ENCODE peak calls at places on chromosomes 1 and 21, in eight cellular contexts. H is GM13977, C is stomach, V is astrocyte of the cerebellum, O is HFF-Myc, B is AG04450, L is MM.1S, J is fibroblast of pulmonary artery. Q is an unnamed sample.

GRCh38 chr1:119702384-119702783 is 9.3 kb upstream of the PHGDH start:
- DNase-seq in J (peak), V (no peak), B (no peak), O (peak), L (no peak), C (no peak), H (no peak), Q (no peak)

GRCh38 chr1:195894411-195894810 is 713.8 kb downstream of the KCNT2 start:
- DNase-seq in H (no peak), V (no peak), C (no peak), O (no peak), L (no peak), B (no peak), J (peak), Q (no peak)

GRCh38 chr1:230745071-230745470 is 2.1 kb upstream of the CAPN9 start:
- DNase-seq in V (no peak), B (no peak), J (no peak), L (no peak), H (no peak), C (no peak), O (no peak), Q (no peak)

GRCh38 chr1:93000291-93000690 is 39.0 kb upstream of the DIPK1A start:
- DNase-seq in B (no peak), L (no peak), V (no peak), H (no peak), J (no peak), C (no peak), O (no peak), Q (no peak)

GRCh38 chr1:225440380-225440957 is 12.6 kb upstream of the LBR start:
- DNase-seq in J (no peak), H (no peak), V (no peak), C (no peak), O (no peak), B (no peak), L (no peak), Q (no peak)

GRCh38 chr1:26851106-26851684 is 11.8 kb upstream of the SFN start:
- DNase-seq in L (no peak), H (no peak), B (no peak), O (no peak), J (no peak), C (no peak), V (no peak), Q (no peak)

GRCh38 chr1:169890761-169891538 is 2.7 kb downstream of the SCYL3 start:
- DNase-seq in J (no peak), C (peak), V (no peak), B (no peak), L (no peak), O (no peak), H (peak), Q (no peak)

GRCh38 chr1:72526926-72527325 is 244.6 kb upstream of the NEGR1 start:
- DNase-seq in J (peak), L (no peak), V (peak), O (no peak), H (no peak), B (no peak), C (no peak), Q (no peak)

GRCh38 chr1:230747886-230748800 is 955 bp downstream of the CAPN9 start:
- DNase-seq in O (no peak), V (no peak), J (no peak), H (no peak), L (no peak), C (peak), B (no peak), Q (no peak)

GRCh38 chr1:210730023-210730422 is 401.3 kb downstream of the HHAT start:
- DNase-seq in V (no peak), B (no peak), L (no peak), H (no peak), O (no peak), J (no peak), C (no peak), Q (no peak)

GRCh38 chr21:31860851-31861250 is 12.0 kb upstream of the HUNK start:
- DNase-seq in B (no peak), V (no peak), H (no peak), L (no peak), J (no peak), C (no peak), O (no peak), Q (no peak)

GRCh38 chr1:199574949-199575348 is 452.6 kb upstream of the NR5A2 start:
- DNase-seq in V (no peak), J (peak), H (no peak), L (no peak), O (no peak), C (no peak), B (no peak), Q (no peak)

GRCh38 chr21:34498623-34499022 is 13.4 kb downstream of the KCNE1 start:
- DNase-seq in O (no peak), H (no peak), V (no peak), B (no peak), J (peak), C (no peak), L (no peak), Q (no peak)

GRCh38 chr1:175648927-175649326 is 94.5 kb downstream of the TNR start:
- DNase-seq in L (no peak), V (no peak), C (no peak), J (no peak), H (no peak), B (no peak), O (no peak), Q (no peak)

GRCh38 chr1:200890818-200891773 is 3.6 kb upstream of the INAVA start:
- DNase-seq in J (peak), L (peak), H (no peak), C (no peak), V (no peak), B (no peak), O (no peak), Q (peak)

GRCh38 chr1:74341702-74342339 is 106.6 kb downstream of the TNNI3K start:
- DNase-seq in L (no peak), V (no peak), H (no peak), B (no peak), J (no peak), O (no peak), C (no peak), Q (no peak)

GRCh38 chr1:143698016-143698415 is 273.8 kb downstream of the FAM72C start:
- DNase-seq in H (no peak), V (no peak), J (peak), C (peak), L (peak), B (no peak), O (no peak), Q (no peak)

GRCh38 chr21:27024971-27025370 is 58.1 kb upstream of the ADAMTS5 start:
- DNase-seq in B (no peak), V (no peak), J (no peak), O (no peak), H (no peak), C (no peak), L (no peak), Q (no peak)

DNA sequence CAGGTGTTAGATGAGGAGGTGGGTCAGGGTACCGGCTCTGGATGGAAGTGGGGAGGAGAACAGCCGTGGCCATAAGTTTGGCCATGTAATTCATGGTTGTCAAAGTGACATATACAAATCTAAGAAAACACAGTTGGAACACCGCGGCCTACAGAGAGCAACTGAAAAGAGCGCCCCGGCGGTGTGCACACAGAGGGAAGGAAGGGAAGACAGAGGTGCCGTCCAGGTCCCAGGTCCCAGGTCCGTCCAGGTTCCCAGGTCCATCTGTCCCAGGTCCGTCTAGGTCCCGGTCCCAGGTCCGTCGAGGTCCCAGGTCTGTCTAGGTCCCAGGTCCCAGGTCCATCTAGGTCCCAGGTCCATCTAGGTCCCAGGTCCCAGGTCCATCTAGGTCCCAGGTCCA is 4.5 kb upstream of the MRPL20 start:
- DNase-seq in J (no peak), O (no peak), C (no peak), L (no peak), H (no peak), V (no peak), B (no peak), Q (no peak)
- TF ChIP-seq CTCF in J (no peak), O (no peak), C (no peak), L (no peak), H (no peak), V (no peak), B (no peak), Q (no peak)

GRCh38 chr21:42114646-42115045 is 43.5 kb downstream of the UMODL1 start:
- DNase-seq in V (no peak), C (no peak), J (no peak), L (no peak), O (no peak), B (no peak), H (no peak), Q (no peak)

GRCh38 chr21:42112857-42113256 is 41.7 kb downstream of the UMODL1 start:
- DNase-seq in J (peak), H (no peak), B (peak), V (no peak), C (no peak), O (no peak), L (no peak), Q (no peak)

GRCh38 chr21:42115136-42115683 is 44.1 kb downstream of the UMODL1 start:
- DNase-seq in O (no peak), C (no peak), V (no peak), H (no peak), L (no peak), J (no peak), B (no peak), Q (no peak)

GRCh38 chr21:42112223-42112622 is 41.1 kb downstream of the UMODL1 start:
- DNase-seq in H (no peak), B (no peak), C (no peak), L (peak), V (no peak), O (no peak), J (no peak), Q (no peak)

DNA sequence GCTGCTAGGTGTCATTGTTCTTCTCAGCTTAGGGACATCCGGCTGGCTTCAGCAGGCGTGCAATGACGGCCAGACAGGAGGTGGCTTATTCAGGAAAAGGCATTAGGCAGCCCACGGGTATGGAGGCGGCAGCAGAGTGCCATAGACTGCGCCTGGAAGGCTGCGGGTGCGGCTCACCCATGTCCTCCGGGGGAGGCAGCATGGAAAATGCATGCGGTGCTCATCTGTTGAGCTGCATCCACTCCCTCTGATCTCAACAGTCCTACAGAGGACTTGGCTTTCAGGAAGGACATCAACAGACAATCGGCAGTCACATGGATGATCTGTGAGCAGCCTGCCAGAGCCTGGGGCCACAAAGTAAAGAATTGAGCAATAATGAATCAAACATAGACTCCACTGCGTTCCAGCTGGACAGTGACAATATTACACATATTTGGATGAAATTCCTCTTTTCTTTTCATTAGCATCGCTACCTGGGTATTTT is 42.9 kb downstream of the UMODL1 start:
- DNase-seq in V (no peak), C (no peak), B (no peak), O (no peak), L (no peak), J (no peak), H (no peak), Q (no peak)
- TF ChIP-seq CTCF in V (no peak), C (no peak), B (peak), O (no peak), L (no peak), J (no peak), H (no peak), Q (peak)

GRCh38 chr1:7454052-7454815 is 316.9 kb upstream of the VAMP3 start:
- DNase-seq in J (peak), C (peak), H (no peak), V (no peak), B (no peak), O (no peak), L (no peak), Q (peak)
- TF ChIP-seq CTCF in J (peak), C (peak), H (peak), V (peak), B (peak), O (peak), L (peak), Q (peak)

DNA sequence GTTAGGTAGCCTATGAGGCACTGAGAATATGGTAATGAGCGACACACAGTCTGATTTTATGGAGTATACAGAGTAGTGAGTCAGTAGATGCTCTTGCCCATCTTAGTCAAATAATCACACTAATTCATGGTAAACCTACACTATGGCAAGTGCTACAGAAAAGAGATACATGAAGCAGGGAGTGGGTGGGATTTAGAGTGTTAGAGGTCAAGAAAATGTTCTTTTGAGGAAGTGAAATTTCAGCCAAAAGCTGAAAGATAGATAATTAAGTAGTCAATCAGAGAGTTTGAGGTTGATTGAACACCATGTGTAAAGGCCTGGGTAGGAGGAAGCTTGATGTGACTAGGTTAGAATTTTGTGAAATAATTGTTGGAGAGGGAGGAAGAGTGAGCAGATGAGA is 14.7 kb downstream of the MDM4 start:
- DNase-seq in B (no peak), H (peak), C (no peak), L (no peak), J (no peak), O (no peak), V (no peak), Q (no peak)
- TF ChIP-seq CTCF in B (no peak), H (no peak), C (no peak), L (no peak), J (no peak), O (no peak), V (no peak), Q (no peak)

GRCh38 chr21:21668198-21668597 is 670.0 kb downstream of the NCAM2 start:
- DNase-seq in B (no peak), J (no peak), C (no peak), L (peak), V (no peak), H (no peak), O (no peak), Q (no peak)
- TF ChIP-seq CTCF in B (no peak), J (no peak), C (no peak), L (no peak), V (no peak), H (no peak), O (no peak), Q (no peak)

GRCh38 chr1:46606255-46606965 is 2.3 kb upstream of the MKNK1 start:
- DNase-seq in B (no peak), O (no peak), C (no peak), V (no peak), J (no peak), L (no peak), H (no peak), Q (no peak)

GRCh38 chr1:46601257-46602007 is 2.6 kb downstream of the MKNK1 start:
- DNase-seq in V (no peak), C (no peak), L (no peak), B (no peak), O (no peak), H (no peak), J (no peak), Q (no peak)

GRCh38 chr1:46603481-46603857 is 599 bp downstream of the MKNK1 start:
- DNase-seq in C (no peak), H (no peak), V (no peak), O (no peak), L (no peak), B (no peak), J (no peak), Q (no peak)

GRCh38 chr1:46605242-46605641 is 1.2 kb upstream of the MKNK1 start:
- DNase-seq in V (no peak), L (no peak), H (no peak), J (no peak), C (no peak), B (no peak), O (no peak), Q (no peak)

DNA sequence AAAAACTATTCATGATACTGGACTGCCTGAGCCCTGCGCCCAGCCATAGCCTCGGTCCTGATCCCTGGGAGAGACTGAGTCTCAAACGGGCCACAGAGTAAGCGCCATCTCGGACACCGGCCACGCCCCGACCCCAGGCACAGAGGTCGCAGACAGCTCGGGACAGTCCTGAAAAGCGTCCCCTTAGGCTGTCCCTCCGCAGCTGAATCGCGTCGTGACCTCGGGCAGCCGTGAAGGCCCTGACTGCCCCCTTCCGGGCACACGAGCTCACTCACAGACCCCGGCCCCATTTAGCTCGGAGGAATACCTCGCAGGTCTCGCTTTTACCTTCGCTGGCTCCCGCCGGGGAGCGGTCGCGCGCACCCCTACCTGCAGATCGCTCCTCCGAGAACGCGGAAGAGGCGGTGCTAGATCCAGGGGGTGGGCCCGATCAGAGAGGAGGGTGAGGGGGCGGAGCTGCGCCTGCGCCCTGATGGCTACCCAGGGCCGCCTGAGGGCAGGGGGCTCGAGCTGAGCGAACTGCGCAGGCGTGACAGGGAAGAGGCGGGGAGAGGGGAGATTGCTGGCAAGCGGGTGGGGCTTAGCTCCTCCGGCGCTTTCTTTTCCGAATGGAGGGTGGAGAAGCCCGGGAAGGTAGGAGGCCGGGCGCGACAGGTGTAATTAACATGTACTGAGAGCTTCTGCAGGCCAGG is at the start of gene MKNK1:
- DNase-seq in V (peak), J (peak), O (peak), B (peak), L (peak), C (peak), H (peak), Q (peak)
- TF ChIP-seq CTCF in V (peak), J (peak), O (peak), B (peak), L (peak), C (no peak), H (no peak), Q (peak)

GRCh38 chr1:46996659-46997281 is 26.7 kb upstream of the CYP4X1 start:
- DNase-seq in J (no peak), C (no peak), O (no peak), B (no peak), V (no peak), L (no peak), H (no peak), Q (no peak)

DNA sequence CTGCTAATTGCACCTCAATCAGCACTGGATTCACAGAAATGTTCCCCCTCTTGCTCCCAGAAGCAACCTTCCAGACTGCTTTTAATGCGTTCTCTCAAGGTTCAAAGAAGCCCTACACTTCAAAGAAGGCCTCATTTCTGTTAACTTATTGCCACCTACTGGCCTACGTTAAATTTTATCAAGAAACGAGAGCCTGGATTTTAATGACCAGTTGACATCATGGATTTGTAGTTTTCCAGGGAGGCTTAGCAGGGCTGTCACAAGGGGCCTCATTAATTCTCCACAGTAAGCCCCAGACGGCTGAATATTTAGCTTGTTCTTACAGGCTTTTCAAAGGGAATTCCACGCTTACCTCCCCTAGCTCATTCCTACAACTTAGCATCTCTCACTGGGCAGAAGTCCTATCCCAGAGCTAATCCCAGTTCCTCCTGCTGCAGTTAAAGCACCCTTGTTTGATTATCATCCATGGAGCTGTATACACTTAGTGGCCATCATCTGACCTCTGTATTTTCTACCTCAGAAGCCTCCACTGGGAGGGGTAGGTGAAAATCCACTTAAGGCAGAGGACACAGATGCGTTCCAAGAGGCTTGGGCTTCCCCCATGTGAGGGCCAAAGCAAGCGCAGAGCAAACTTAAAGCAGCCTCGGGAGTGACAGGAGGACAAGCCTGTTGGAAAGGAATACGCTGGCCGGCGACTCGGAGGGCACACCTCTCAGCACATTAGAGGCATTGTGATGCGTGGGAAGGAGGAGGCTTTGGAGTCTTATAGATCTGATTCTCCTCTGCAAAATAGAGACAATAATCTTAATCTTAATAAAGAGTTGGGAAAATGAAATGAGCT is 32.2 kb upstream of the CYP4X1 start:
- DNase-seq in V (no peak), O (no peak), J (no peak), H (no peak), L (peak), C (no peak), B (no peak), Q (no peak)
- TF ChIP-seq CTCF in V (peak), O (no peak), J (no peak), H (peak), L (peak), C (no peak), B (no peak), Q (peak)

DNA sequence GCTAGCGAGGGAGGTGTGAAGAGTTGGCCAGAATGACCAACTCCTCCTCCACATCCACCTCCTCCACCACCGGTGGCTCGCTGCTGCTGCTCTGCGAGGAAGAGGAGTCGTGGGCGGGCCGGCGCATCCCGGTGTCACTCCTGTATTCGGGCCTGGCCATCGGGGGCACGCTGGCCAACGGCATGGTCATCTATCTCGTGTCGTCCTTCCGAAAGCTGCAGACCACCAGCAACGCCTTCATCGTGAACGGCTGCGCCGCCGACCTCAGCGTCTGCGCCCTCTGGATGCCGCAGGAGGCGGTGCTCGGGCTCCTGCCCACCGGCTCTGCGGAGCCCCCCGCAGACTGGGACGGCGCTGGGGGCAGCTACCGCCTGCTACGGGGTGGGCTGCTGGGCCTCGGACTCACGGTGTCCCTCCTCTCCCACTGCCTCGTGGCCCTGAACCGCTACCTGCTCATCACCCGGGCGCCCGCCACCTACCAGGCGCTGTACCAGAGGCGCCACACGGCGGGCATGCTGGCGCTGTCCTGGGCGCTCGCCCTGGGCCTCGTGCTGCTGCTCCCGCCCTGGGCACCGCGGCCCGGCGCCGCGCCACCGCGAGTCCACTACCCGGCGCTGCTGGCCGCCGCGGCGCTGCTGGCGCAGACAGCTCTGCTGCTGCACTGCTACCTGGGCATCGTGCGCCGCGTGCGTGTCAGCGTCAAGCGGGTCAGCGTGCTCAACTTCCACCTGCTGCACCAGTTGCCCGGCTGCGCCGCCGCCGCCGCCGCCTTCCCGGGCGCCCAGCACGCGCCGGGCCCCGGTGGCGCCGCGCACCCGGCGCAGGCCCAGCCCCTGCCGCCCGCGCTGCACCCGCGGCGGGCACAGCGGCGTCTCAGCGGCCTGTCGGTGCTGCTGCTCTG is 1.2 kb downstream of the GPR88 start:
- DNase-seq in J (no peak), V (no peak), B (no peak), H (peak), C (peak), L (peak), O (no peak), Q (peak)
- TF ChIP-seq CTCF in J (peak), V (peak), B (peak), H (peak), C (no peak), L (no peak), O (peak), Q (peak)

Q was measured in neural crest cell.